ENCODE peak calls at places on chromosomes 6 and 20, in five cellular contexts. One of them, this sample, is unnamed.

GRCh38 chr6:137699036-137699683 is 167.9 kb upstream of the TNFAIP3 start:
- DNase-seq in hippocampal formation: peak; percentile 13
- DNase-seq in T-helper 1 cell: no peak
- DNase-seq in endothelial cell: no peak
- DNase-seq in GM23338: no peak
- DNase-seq in this sample: peak; percentile 37

GRCh38 chr6:27931209-27931608 is 19.0 kb upstream of the OR2B2 start:
- DNase-seq in endothelial cell: no peak
- DNase-seq in T-helper 1 cell: no peak
- DNase-seq in GM23338: no peak
- DNase-seq in hippocampal formation: no peak
- DNase-seq in this sample: no peak

GRCh38 chr6:81242634-81243033 is 509.8 kb downstream of the TENT5A start:
- DNase-seq in endothelial cell: no peak
- DNase-seq in T-helper 1 cell: no peak
- DNase-seq in hippocampal formation: no peak
- DNase-seq in GM23338: no peak
- DNase-seq in this sample: no peak

GRCh38 chr6:118565317-118565960 is 17.3 kb downstream of the PLN start:
- DNase-seq in T-helper 1 cell: no peak
- DNase-seq in hippocampal formation: no peak
- DNase-seq in GM23338: peak; percentile 79
- DNase-seq in endothelial cell: no peak
- DNase-seq in this sample: peak; percentile 74

GRCh38 chr6:41935685-41936072 is 5.9 kb downstream of the CCND3 start:
- DNase-seq in hippocampal formation: no peak
- DNase-seq in GM23338: peak; percentile 37
- DNase-seq in endothelial cell: no peak
- DNase-seq in T-helper 1 cell: no peak
- DNase-seq in this sample: no peak

GRCh38 chr6:46172176-46172575 is 1.4 kb upstream of the ENPP5 start:
- DNase-seq in hippocampal formation: no peak
- DNase-seq in endothelial cell: no peak
- DNase-seq in GM23338: no peak
- DNase-seq in T-helper 1 cell: no peak
- DNase-seq in this sample: no peak

GRCh38 chr20:51665543-51666118 is 102.6 kb downstream of the ATP9A start:
- DNase-seq in GM23338: no peak
- DNase-seq in T-helper 1 cell: no peak
- DNase-seq in endothelial cell: no peak
- DNase-seq in hippocampal formation: no peak
- DNase-seq in this sample: no peak

GRCh38 chr6:6696867-6697531 is 108.5 kb downstream of the LY86 start:
- DNase-seq in endothelial cell: peak; percentile 85
- DNase-seq in hippocampal formation: peak; percentile 26
- DNase-seq in GM23338: peak; percentile 91
- DNase-seq in T-helper 1 cell: no peak
- DNase-seq in this sample: no peak

GRCh38 chr6:166441641-166442078 is 58.9 kb upstream of the MPC1 start:
- DNase-seq in endothelial cell: no peak
- DNase-seq in T-helper 1 cell: no peak
- DNase-seq in GM23338: no peak
- DNase-seq in hippocampal formation: no peak
- DNase-seq in this sample: no peak

GRCh38 chr6:139364302-139364981 is 10.0 kb downstream of the CITED2 start:
- DNase-seq in hippocampal formation: peak; percentile 73
- DNase-seq in GM23338: peak; percentile 83
- DNase-seq in endothelial cell: no peak
- DNase-seq in T-helper 1 cell: no peak
- DNase-seq in this sample: peak; percentile 27

GRCh38 chr20:33159713-33160112 is 8.2 kb upstream of the BPIFA2 start:
- DNase-seq in endothelial cell: no peak
- DNase-seq in T-helper 1 cell: no peak
- DNase-seq in hippocampal formation: no peak
- DNase-seq in GM23338: no peak
- DNase-seq in this sample: no peak

GRCh38 chr6:56050530-56050929 is 175.1 kb upstream of the BMP5 start:
- DNase-seq in endothelial cell: no peak
- DNase-seq in GM23338: no peak
- DNase-seq in hippocampal formation: no peak
- DNase-seq in T-helper 1 cell: no peak
- DNase-seq in this sample: no peak

GRCh38 chr6:143059616-143060353 is 904 bp upstream of the AIG1 start:
- DNase-seq in endothelial cell: no peak
- DNase-seq in hippocampal formation: peak; percentile 70
- DNase-seq in GM23338: peak; percentile 36
- DNase-seq in T-helper 1 cell: no peak
- DNase-seq in this sample: peak; percentile 11

GRCh38 chr20:60870040-60870439 is 382.0 kb upstream of the CDH4 start:
- DNase-seq in T-helper 1 cell: no peak
- DNase-seq in hippocampal formation: no peak
- DNase-seq in GM23338: no peak
- DNase-seq in endothelial cell: no peak
- DNase-seq in this sample: no peak

GRCh38 chr6:11685411-11686093 is 93.1 kb downstream of the ADTRP start:
- DNase-seq in endothelial cell: no peak
- DNase-seq in T-helper 1 cell: no peak
- DNase-seq in GM23338: no peak
- DNase-seq in hippocampal formation: no peak
- DNase-seq in this sample: no peak

GRCh38 chr20:40551125-40551530 is 137.9 kb downstream of the MAFB start:
- DNase-seq in endothelial cell: no peak
- DNase-seq in hippocampal formation: no peak
- DNase-seq in T-helper 1 cell: no peak
- DNase-seq in GM23338: no peak
- DNase-seq in this sample: no peak

GRCh38 chr6:137097526-137097925 is 52.8 kb upstream of the IL20RA start:
- DNase-seq in T-helper 1 cell: no peak
- DNase-seq in GM23338: no peak
- DNase-seq in hippocampal formation: no peak
- DNase-seq in endothelial cell: no peak
- DNase-seq in this sample: no peak

GRCh38 chr6:165365371-165365770 is 56.0 kb upstream of the C6orf118 start:
- DNase-seq in hippocampal formation: no peak
- DNase-seq in GM23338: no peak
- DNase-seq in endothelial cell: no peak
- DNase-seq in T-helper 1 cell: no peak
- DNase-seq in this sample: no peak

GRCh38 chr6:127053032-127053908 is 65.2 kb upstream of the RSPO3 start:
- DNase-seq in endothelial cell: no peak
- DNase-seq in GM23338: no peak
- DNase-seq in hippocampal formation: no peak
- DNase-seq in T-helper 1 cell: no peak
- DNase-seq in this sample: no peak

GRCh38 chr6:68368845-68369244 is 266.2 kb upstream of the ADGRB3 start:
- DNase-seq in hippocampal formation: no peak
- DNase-seq in endothelial cell: no peak
- DNase-seq in GM23338: no peak
- DNase-seq in T-helper 1 cell: no peak
- DNase-seq in this sample: no peak

GRCh38 chr6:70151616-70152015 is 151.3 kb downstream of the COL9A1 start:
- DNase-seq in endothelial cell: no peak
- DNase-seq in GM23338: no peak
- DNase-seq in hippocampal formation: no peak
- DNase-seq in T-helper 1 cell: no peak
- DNase-seq in this sample: no peak

GRCh38 chr20:18679020-18679419 is 91.2 kb downstream of the DTD1 start:
- DNase-seq in T-helper 1 cell: no peak
- DNase-seq in GM23338: peak; percentile 71
- DNase-seq in hippocampal formation: peak; percentile 38
- DNase-seq in endothelial cell: no peak
- DNase-seq in this sample: no peak

GRCh38 chr6:54366647-54367327 is 58.5 kb downstream of the TINAG start:
- DNase-seq in T-helper 1 cell: no peak
- DNase-seq in endothelial cell: no peak
- DNase-seq in hippocampal formation: no peak
- DNase-seq in GM23338: no peak
- DNase-seq in this sample: no peak

GRCh38 chr20:17594443-17594842 is 24.6 kb downstream of the DSTN start:
- DNase-seq in GM23338: peak; percentile 55
- DNase-seq in hippocampal formation: no peak
- DNase-seq in endothelial cell: peak; percentile 20
- DNase-seq in T-helper 1 cell: no peak
- DNase-seq in this sample: no peak

GRCh38 chr20:64212750-64213149 is 42.8 kb upstream of the PCMTD2 start:
- DNase-seq in GM23338: no peak
- DNase-seq in hippocampal formation: no peak
- DNase-seq in endothelial cell: no peak
- DNase-seq in T-helper 1 cell: no peak
- DNase-seq in this sample: no peak

GRCh38 chr6:69987550-69987949 is 121.2 kb downstream of the COL19A1 start:
- DNase-seq in T-helper 1 cell: no peak
- DNase-seq in GM23338: peak; percentile 14
- DNase-seq in hippocampal formation: no peak
- DNase-seq in endothelial cell: no peak
- DNase-seq in this sample: no peak

GRCh38 chr6:28235912-28236452 is 10.9 kb downstream of the ZSCAN9 start:
- DNase-seq in hippocampal formation: no peak
- DNase-seq in GM23338: no peak
- DNase-seq in endothelial cell: no peak
- DNase-seq in T-helper 1 cell: no peak
- DNase-seq in this sample: no peak

GRCh38 chr6:23754197-23754596 is 371.8 kb upstream of the NRSN1 start:
- DNase-seq in hippocampal formation: no peak
- DNase-seq in GM23338: peak; percentile 5
- DNase-seq in endothelial cell: no peak
- DNase-seq in T-helper 1 cell: no peak
- DNase-seq in this sample: no peak

GRCh38 chr6:35972471-35972985 is 51.6 kb upstream of the SRPK1 start:
- DNase-seq in endothelial cell: peak; percentile 34
- DNase-seq in GM23338: peak; percentile 53
- DNase-seq in hippocampal formation: no peak
- DNase-seq in T-helper 1 cell: no peak
- DNase-seq in this sample: no peak

GRCh38 chr6:34284563-34285545 is 36.0 kb upstream of the SMIM29 start:
- DNase-seq in hippocampal formation: peak; percentile 67
- DNase-seq in GM23338: no peak
- DNase-seq in T-helper 1 cell: no peak
- DNase-seq in endothelial cell: no peak
- DNase-seq in this sample: peak; percentile 62

GRCh38 chr6:52529311-52529710 is 47.5 kb downstream of the TRAM2 start:
- DNase-seq in T-helper 1 cell: no peak
- DNase-seq in GM23338: no peak
- DNase-seq in hippocampal formation: no peak
- DNase-seq in endothelial cell: no peak
- DNase-seq in this sample: no peak